ENCODE peak calls at places on chromosomes 4 and X, in four cellular contexts. B is H1, G is IMR-90, O is HCT116. F is an unnamed sample.

GRCh38 chr4:145878501-145879435 is 59.9 kb downstream of the ZNF827 start:
- DNase-seq in B (no peak), G (peak), O (no peak), F (no peak)

GRCh38 chrX:115595049-115595448 is 34.1 kb downstream of the PLS3 start:
- DNase-seq in B (no peak), O (no peak), G (no peak), F (no peak)

GRCh38 chr4:145481164-145481941 is at the start of gene SMAD1:
- DNase-seq in G (peak), O (peak), B (peak), F (peak)

GRCh38 chr4:186932631-186933150 is 209.0 kb upstream of the FAT1 start:
- DNase-seq in B (no peak), G (peak), O (peak), F (peak)

GRCh38 chrX:49111846-49112245 is 11.7 kb downstream of the GPKOW start:
- DNase-seq in G (no peak), O (no peak), B (no peak), F (no peak)

GRCh38 chrX:39065051-39065871 is 264.0 kb downstream of the MID1IP1 start:
- DNase-seq in G (no peak), O (no peak), B (peak), F (no peak)

GRCh38 chr4:168882650-168883233 is 127.3 kb downstream of the CBR4 start:
- DNase-seq in B (no peak), G (peak), O (no peak), F (peak)

GRCh38 chrX:38262715-38263620 is 42.3 kb upstream of the SRPX start:
- DNase-seq in O (no peak), B (no peak), G (peak), F (no peak)

GRCh38 chr4:7987148-7987989 is 47.7 kb upstream of the AFAP1 start:
- DNase-seq in O (peak), B (peak), G (peak), F (peak)

GRCh38 chr4:139523076-139523475 is 32.9 kb downstream of the SETD7 start:
- DNase-seq in B (no peak), G (peak), O (no peak), F (no peak)

GRCh38 chr4:151960449-151961246 is 199.8 kb upstream of the GATB start:
- DNase-seq in O (no peak), B (no peak), G (no peak), F (no peak)

GRCh38 chr4:82044141-82044993 is 329.4 kb downstream of the HNRNPD start:
- DNase-seq in B (peak), G (peak), O (no peak), F (peak)

GRCh38 chrX:9682456-9682855 is 83.2 kb downstream of the GPR143 start:
- DNase-seq in G (peak), O (no peak), B (peak), F (no peak)

DNA sequence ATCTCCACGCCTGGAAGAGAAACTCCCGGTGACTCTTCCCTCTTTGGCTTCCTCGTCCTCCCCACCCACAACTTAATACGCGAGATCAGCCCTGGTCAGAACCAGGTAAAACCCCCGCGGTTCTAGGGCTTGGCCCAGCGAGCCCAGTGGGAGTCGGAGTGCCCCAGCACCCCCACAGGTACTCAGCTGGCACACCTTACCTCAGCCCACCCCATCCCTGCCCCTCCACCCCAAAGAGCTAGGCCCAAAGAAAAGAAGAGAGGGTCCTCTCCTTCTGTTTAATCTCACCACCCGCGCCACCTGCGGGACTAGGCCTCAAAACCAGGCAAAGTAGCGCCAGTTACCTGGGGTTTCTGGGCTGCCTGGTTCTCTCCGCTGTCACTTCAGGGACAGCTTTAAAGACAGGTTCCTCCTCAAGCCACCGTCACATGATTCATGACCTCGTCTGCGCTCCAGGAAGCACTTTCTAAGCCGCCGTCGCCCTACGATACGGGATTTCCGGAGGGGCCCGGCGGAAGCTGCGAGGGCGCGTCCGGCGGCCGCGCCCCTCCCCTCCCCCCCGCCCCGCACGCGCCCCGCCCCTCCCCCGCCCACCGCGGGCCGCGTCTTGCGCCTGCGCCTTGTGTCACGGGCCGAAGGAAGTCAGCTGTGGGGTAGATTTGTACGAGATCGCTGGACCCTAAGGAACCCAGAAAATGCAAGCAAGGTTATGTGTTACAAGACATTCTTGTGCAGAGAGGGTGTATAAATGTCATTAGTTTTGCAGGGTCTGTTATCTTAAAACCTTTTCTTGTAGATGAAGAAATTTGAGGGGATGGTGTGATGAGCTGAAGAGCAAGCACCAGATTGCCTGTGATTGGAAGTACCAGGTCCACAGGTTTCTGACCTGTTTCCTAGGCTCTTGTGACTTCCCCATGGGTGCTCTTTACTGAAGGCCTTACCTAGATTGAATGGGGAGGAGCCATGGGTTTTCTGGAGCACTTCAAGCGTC is at the start of gene LAMTOR3:
- DNase-seq in G (peak), B (peak), O (peak), F (peak)
- TF ChIP-seq POLR2A in G (peak), B (no peak), O (peak), F (peak)

GRCh38 chr4:56653461-56654237 is 27.4 kb downstream of the HOPX start:
- DNase-seq in B (no peak), G (no peak), O (no peak), F (no peak)
- TF ChIP-seq RAD21 in B (no peak), G (no peak), O (no peak), F (no peak)

GRCh38 chrX:56130436-56130835 is 101.7 kb upstream of the KLF8 start:
- DNase-seq in B (no peak), G (no peak), O (no peak), F (no peak)
- TF ChIP-seq POLR2A in B (no peak), G (no peak), O (no peak), F (no peak)

GRCh38 chr4:175509320-175509719 is 302.7 kb downstream of the GPM6A start:
- DNase-seq in O (peak), B (no peak), G (no peak), F (no peak)
- TF ChIP-seq RAD21 in O (peak), B (peak), G (no peak), F (no peak)